ENCODE peak calls at places on chromosomes 7 and 10, in six cellular contexts. K is activated CD8-positive, alpha-beta T cell treated with anti-CD3 and anti-CD28 coated beads for 36 hours; W is adrenal gland; H is cardiac fibroblast; L is lower lobe of right lung; O is PC-3. P is an unnamed sample.

GRCh38 chr10:100119726-100120125 is 38.1 kb upstream of the CPN1 start:
- DNase-seq in K (no peak), W (no peak), H (no peak), L (no peak), O (no peak), P (no peak)

GRCh38 chr10:11625019-11625735 is 13.7 kb upstream of the USP6NL start:
- DNase-seq in K (peak), W (no peak), H (no peak), L (no peak), O (no peak), P (peak)

GRCh38 chr7:150335101-150335773 is 6.2 kb downstream of the RARRES2 start:
- DNase-seq in K (no peak), W (no peak), H (peak), L (no peak), O (no peak), P (no peak)

GRCh38 chr7:85719981-85720963 is 533.4 kb upstream of the SEMA3D start:
- DNase-seq in K (no peak), W (no peak), H (peak), L (no peak), O (peak), P (no peak)

GRCh38 chr10:25696013-25696708 is 237.9 kb upstream of the MYO3A start:
- DNase-seq in K (no peak), W (no peak), H (no peak), L (no peak), O (no peak), P (no peak)

GRCh38 chr7:7595451-7595850 is 28.8 kb downstream of the MIOS start:
- DNase-seq in K (no peak), W (no peak), H (peak), L (no peak), O (peak), P (no peak)

GRCh38 chr7:7014827-7015610 is 167.3 kb upstream of the C1GALT1 start:
- DNase-seq in K (no peak), W (peak), H (no peak), L (no peak), O (peak), P (no peak)

GRCh38 chr7:33130184-33130583 is 820 bp downstream of the BBS9 start:
- DNase-seq in K (peak), W (no peak), H (peak), L (no peak), O (no peak), P (no peak)

GRCh38 chr10:17923728-17924127 is 28.0 kb upstream of the SLC39A12 start:
- DNase-seq in K (no peak), W (no peak), H (peak), L (no peak), O (peak), P (no peak)

GRCh38 chr7:121752706-121753105 is 120.3 kb upstream of the PTPRZ1 start:
- DNase-seq in K (no peak), W (no peak), H (peak), L (no peak), O (peak), P (no peak)

GRCh38 chr10:69655868-69656555 is 26.0 kb downstream of the FAM241B start:
- DNase-seq in K (no peak), W (no peak), H (no peak), L (no peak), O (no peak), P (no peak)

GRCh38 chr10:93166116-93166515 is 92.4 kb downstream of the CYP26A1 start:
- DNase-seq in K (no peak), W (no peak), H (no peak), L (no peak), O (peak), P (no peak)

GRCh38 chr10:96233959-96234358 is 37.4 kb downstream of the BLNK start:
- DNase-seq in K (no peak), W (no peak), H (no peak), L (no peak), O (no peak), P (no peak)

GRCh38 chr7:132476541-132476940 is 99.7 kb downstream of the PLXNA4 start:
- DNase-seq in K (no peak), W (no peak), H (no peak), L (no peak), O (no peak), P (no peak)

GRCh38 chr7:146772581-146772980 is 656.0 kb downstream of the CNTNAP2 start:
- DNase-seq in K (no peak), W (no peak), H (no peak), L (no peak), O (peak), P (no peak)

GRCh38 chr10:17062009-17062408 is 67.6 kb downstream of the CUBN start:
- DNase-seq in K (no peak), W (no peak), H (peak), L (no peak), O (peak), P (no peak)

GRCh38 chr10:92590623-92591549 is 2.0 kb upstream of the KIF11 start:
- DNase-seq in K (peak), W (peak), H (peak), L (peak), O (peak), P (peak)

GRCh38 chr10:71068811-71069411 is 143.5 kb upstream of the UNC5B start:
- DNase-seq in K (no peak), W (peak), H (no peak), L (no peak), O (peak), P (no peak)

GRCh38 chr7:92691578-92691977 is 101.4 kb upstream of the FAM133B start:
- DNase-seq in K (peak), W (no peak), H (peak), L (no peak), O (peak), P (no peak)

GRCh38 chr10:78313636-78314035 is 280.0 kb downstream of the RPS24 start:
- DNase-seq in K (no peak), W (no peak), H (no peak), L (no peak), O (no peak), P (no peak)

GRCh38 chr7:121561717-121562116 is 165.6 kb upstream of the FAM3C start:
- DNase-seq in K (no peak), W (no peak), H (peak), L (no peak), O (no peak), P (no peak)

GRCh38 chr10:102781089-102781920 is 37.6 kb downstream of the WBP1L start:
- DNase-seq in K (no peak), W (no peak), H (no peak), L (no peak), O (no peak), P (no peak)

GRCh38 chr10:70537398-70538194 is 59.0 kb downstream of the PALD1 start:
- DNase-seq in K (peak), W (no peak), H (no peak), L (no peak), O (peak), P (no peak)

GRCh38 chr7:144391823-144392255 is 11.7 kb downstream of the NOBOX start:
- DNase-seq in K (peak), W (no peak), H (peak), L (no peak), O (peak), P (no peak)

GRCh38 chr7:98930464-98930863 is 52.1 kb downstream of the TRRAP start:
- DNase-seq in K (peak), W (no peak), H (no peak), L (no peak), O (no peak), P (no peak)

GRCh38 chr7:128830231-128831177 is at the start of gene FLNC:
- DNase-seq in K (peak), W (peak), H (peak), L (no peak), O (peak), P (peak)

GRCh38 chr10:124598196-124598595 is 136.6 kb downstream of the LHPP start:
- DNase-seq in K (no peak), W (no peak), H (no peak), L (no peak), O (no peak), P (no peak)

GRCh38 chr10:130028465-130028819 is 64.4 kb upstream of the EBF3 start:
- DNase-seq in K (no peak), W (no peak), H (no peak), L (no peak), O (no peak), P (no peak)

GRCh38 chr7:99752354-99752753 is 17.4 kb upstream of the CYP3A7 start:
- DNase-seq in K (no peak), W (peak), H (no peak), L (no peak), O (peak), P (no peak)

GRCh38 chr10:13354783-13355182 is 6.7 kb upstream of the SEPHS1 start:
- DNase-seq in K (peak), W (no peak), H (no peak), L (no peak), O (no peak), P (no peak)

GRCh38 chr7:134694767-134695166 is 48.1 kb downstream of the BPGM start:
- DNase-seq in K (no peak), W (no peak), H (no peak), L (no peak), O (no peak), P (no peak)

GRCh38 chr10:78433722-78434535 is 400.3 kb downstream of the RPS24 start:
- DNase-seq in K (no peak), W (no peak), H (no peak), L (no peak), O (no peak), P (no peak)

GRCh38 chr7:113810108-113810748 is 108.6 kb downstream of the PPP1R3A start:
- DNase-seq in K (no peak), W (no peak), H (no peak), L (no peak), O (no peak), P (no peak)

GRCh38 chr10:110016037-110016436 is 8.3 kb downstream of the ADD3 start:
- DNase-seq in K (no peak), W (no peak), H (no peak), L (no peak), O (peak), P (no peak)
- TF ChIP-seq CTCF in K (no peak), W (no peak), H (peak), L (no peak), O (peak), P (no peak)

GRCh38 chr7:37921340-37921805 is 933 bp downstream of the EPDR1 start:
- DNase-seq in K (peak), W (peak), H (peak), L (peak), O (peak), P (no peak)
- TF ChIP-seq CTCF in K (peak), W (no peak), H (peak), L (peak), O (no peak), P (no peak)

DNA sequence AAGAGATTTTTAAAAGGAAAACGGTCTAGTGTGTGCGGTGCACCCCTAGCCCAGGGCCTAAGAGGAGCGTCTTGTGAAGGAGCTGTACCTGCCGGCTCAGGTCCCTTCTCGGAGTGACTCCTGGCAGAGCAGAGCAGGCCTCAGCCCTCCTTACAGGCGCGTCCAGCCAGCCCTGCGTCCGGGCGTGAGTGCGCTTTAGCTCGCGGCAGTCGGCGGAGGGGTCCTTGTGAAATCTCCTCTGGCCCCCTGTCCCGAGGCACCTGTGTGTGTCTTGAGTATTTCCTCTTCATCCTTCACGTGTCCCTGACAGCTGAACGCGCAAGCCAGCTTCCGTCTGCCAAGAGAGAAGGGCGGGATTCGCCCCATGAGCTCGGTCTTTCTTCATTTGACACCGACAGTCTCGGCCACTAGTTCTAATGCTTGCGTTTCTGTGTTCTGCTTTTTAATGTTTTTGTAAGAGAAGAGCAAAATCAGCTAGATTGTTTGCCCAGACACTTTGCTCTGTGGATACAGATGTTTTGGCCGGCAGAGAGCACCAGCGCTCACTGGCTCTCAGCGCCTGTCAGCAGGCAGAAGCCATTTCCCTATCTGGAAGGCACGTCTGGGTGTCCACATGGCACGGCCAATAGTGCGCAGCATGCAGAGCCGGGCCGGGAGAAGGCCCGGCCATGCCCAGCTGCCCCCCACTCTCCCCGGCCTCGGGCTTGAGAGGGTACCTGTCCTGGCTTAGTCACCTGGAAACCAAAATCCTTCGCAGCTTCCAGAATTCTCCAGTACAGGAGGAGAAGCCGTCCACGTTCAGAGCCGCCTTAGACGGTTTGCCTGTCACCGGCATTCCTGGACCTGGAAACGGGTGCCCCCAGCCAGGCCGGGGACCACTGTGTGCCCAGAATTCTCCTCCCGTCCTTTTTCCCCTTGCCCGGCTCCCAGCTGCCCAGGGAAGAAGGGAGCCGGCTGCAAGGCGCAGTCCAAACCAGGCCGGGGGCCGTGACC is 7.0 kb downstream of the GET4 start:
- DNase-seq in K (no peak), W (no peak), H (no peak), L (no peak), O (no peak), P (peak)
- TF ChIP-seq CTCF in K (no peak), W (no peak), H (no peak), L (no peak), O (no peak), P (no peak)

GRCh38 chr7:159000070-159000469 is 143.7 kb downstream of the DYNC2I1 start:
- DNase-seq in K (no peak), W (no peak), H (no peak), L (no peak), O (no peak), P (no peak)

GRCh38 chr7:158999496-158999895 is 143.1 kb downstream of the DYNC2I1 start:
- DNase-seq in K (no peak), W (no peak), H (no peak), L (no peak), O (no peak), P (no peak)

GRCh38 chr7:159004411-159004810 is 140.3 kb downstream of the VIPR2 start:
- DNase-seq in K (peak), W (no peak), H (no peak), L (no peak), O (no peak), P (no peak)

GRCh38 chr7:159001811-159002210 is 142.9 kb downstream of the VIPR2 start:
- DNase-seq in K (no peak), W (no peak), H (no peak), L (no peak), O (no peak), P (no peak)

GRCh38 chr7:159000859-159001435 is 143.7 kb downstream of the VIPR2 start:
- DNase-seq in K (no peak), W (no peak), H (no peak), L (no peak), O (no peak), P (no peak)
- TF ChIP-seq CTCF in K (no peak), W (no peak), H (no peak), L (no peak), O (peak), P (no peak)